ENCODE peak calls at places on chromosome 4, in ten cellular contexts. R, T, M, Q, F, W, C, D, Y and B are unnamed samples.

GRCh38 chr4:140049024-140049923 is 104.7 kb downstream of the MAML3 start:
- DNase-seq in R (peak; percentile 78), T (peak; percentile 94), M (peak; percentile 58), Q (peak; percentile 92), F (no peak), W (peak; percentile 66), C (peak; percentile 69), D (peak; percentile 90), Y (peak; percentile 34), B (peak; percentile 83)

GRCh38 chr4:182574706-182575105 is 331.5 kb downstream of the TENM3 start:
- DNase-seq in R (no peak), T (no peak), M (no peak), Q (no peak), F (no peak), W (no peak), C (no peak), D (no peak), Y (no peak), B (no peak)

GRCh38 chr4:167587361-167587760 is 353.1 kb upstream of the SPOCK3 start:
- DNase-seq in R (no peak), T (no peak), M (peak; percentile 62), Q (no peak), F (no peak), W (no peak), C (no peak), D (no peak), Y (no peak), B (no peak)

GRCh38 chr4:104728380-104729122 is 233.9 kb upstream of the CXXC4 start:
- DNase-seq in R (peak; percentile 92), T (no peak), M (peak; percentile 93), Q (no peak), F (no peak), W (no peak), C (no peak), D (no peak), Y (no peak), B (no peak)

GRCh38 chr4:7956306-7957112 is 16.8 kb upstream of the AFAP1 start:
- DNase-seq in R (peak; percentile 57), T (no peak), M (peak; percentile 58), Q (no peak), F (no peak), W (no peak), C (no peak), D (no peak), Y (no peak), B (no peak)

GRCh38 chr4:165877291-165877690 is 4.3 kb downstream of the TLL1 start:
- DNase-seq in R (no peak), T (peak; percentile 16), M (peak; percentile 9), Q (no peak), F (no peak), W (no peak), C (no peak), D (no peak), Y (no peak), B (no peak)

GRCh38 chr4:44447563-44448504 is 775 bp downstream of the KCTD8 start:
- DNase-seq in R (peak; percentile 15), T (peak; percentile 12), M (peak; percentile 36), Q (peak; percentile 27), F (peak; percentile 59), W (peak; percentile 28), C (peak; percentile 29), D (no peak), Y (peak; percentile 26), B (no peak)

GRCh38 chr4:136751530-136751929 is 780.8 kb downstream of the PCDH18 start:
- DNase-seq in R (no peak), T (no peak), M (no peak), Q (no peak), F (no peak), W (no peak), C (no peak), D (no peak), Y (no peak), B (no peak)

GRCh38 chr4:40515037-40515397 is 114.6 kb downstream of the RBM47 start:
- DNase-seq in R (peak; percentile 19), T (no peak), M (peak; percentile 90), Q (no peak), F (no peak), W (no peak), C (peak; percentile 40), D (no peak), Y (no peak), B (no peak)

GRCh38 chr4:84940960-84941359 is 25.5 kb downstream of the WDFY3 start:
- DNase-seq in R (no peak), T (no peak), M (no peak), Q (no peak), F (no peak), W (no peak), C (no peak), D (no peak), Y (no peak), B (no peak)

GRCh38 chr4:70976251-70976650 is 17.2 kb upstream of the DCK start:
- DNase-seq in R (no peak), T (no peak), M (no peak), Q (no peak), F (no peak), W (no peak), C (no peak), D (no peak), Y (no peak), B (no peak)

GRCh38 chr4:6619466-6620255 is 20.8 kb upstream of the MRFAP1 start:
- DNase-seq in R (no peak), T (no peak), M (no peak), Q (no peak), F (no peak), W (no peak), C (no peak), D (no peak), Y (peak; percentile 10), B (no peak)

GRCh38 chr4:109969909-109970308 is 57.2 kb downstream of the EGF start:
- DNase-seq in R (no peak), T (no peak), M (no peak), Q (no peak), F (no peak), W (no peak), C (no peak), D (no peak), Y (no peak), B (no peak)

GRCh38 chr4:39446842-39447573 is 11.7 kb downstream of the RPL9 start:
- DNase-seq in R (peak; percentile 79), T (no peak), M (peak; percentile 85), Q (no peak), F (peak; percentile 75), W (no peak), C (peak; percentile 90), D (peak; percentile 75), Y (peak; percentile 85), B (no peak)

GRCh38 chr4:41658106-41658505 is 90.4 kb downstream of the PHOX2B start:
- DNase-seq in R (peak; percentile 45), T (no peak), M (no peak), Q (no peak), F (no peak), W (no peak), C (no peak), D (no peak), Y (no peak), B (no peak)

GRCh38 chr4:102438873-102439614 is 62.1 kb upstream of the NFKB1 start:
- DNase-seq in R (peak; percentile 95), T (peak; percentile 75), M (peak; percentile 94), Q (no peak), F (no peak), W (no peak), C (no peak), D (no peak), Y (no peak), B (no peak)

GRCh38 chr4:98779021-98779420 is 120.6 kb upstream of the TSPAN5 start:
- DNase-seq in R (no peak), T (no peak), M (no peak), Q (no peak), F (no peak), W (no peak), C (no peak), D (no peak), Y (no peak), B (no peak)

GRCh38 chr4:88927420-88927819 is 129.6 kb downstream of the FAM13A start:
- DNase-seq in R (no peak), T (no peak), M (no peak), Q (no peak), F (no peak), W (no peak), C (no peak), D (no peak), Y (no peak), B (no peak)

GRCh38 chr4:76341063-76341462 is 34.5 kb downstream of the STBD1 start:
- DNase-seq in R (peak; percentile 82), T (no peak), M (peak; percentile 71), Q (no peak), F (no peak), W (no peak), C (no peak), D (no peak), Y (no peak), B (no peak)

GRCh38 chr4:108850407-108850709 is 87.5 kb upstream of the ETNPPL start:
- DNase-seq in R (no peak), T (no peak), M (no peak), Q (no peak), F (no peak), W (no peak), C (no peak), D (no peak), Y (no peak), B (no peak)

GRCh38 chr4:165288639-165289428 is 38.6 kb upstream of the MSMO1 start:
- DNase-seq in R (peak; percentile 89), T (no peak), M (peak; percentile 65), Q (no peak), F (no peak), W (no peak), C (no peak), D (no peak), Y (no peak), B (no peak)

GRCh38 chr4:174910271-174910670 is 7.9 kb upstream of the ADAM29 start:
- DNase-seq in R (no peak), T (no peak), M (peak; percentile 31), Q (no peak), F (no peak), W (no peak), C (no peak), D (no peak), Y (no peak), B (no peak)

GRCh38 chr4:5757536-5757935 is 46.5 kb downstream of the EVC start:
- DNase-seq in R (no peak), T (no peak), M (peak; percentile 29), Q (no peak), F (no peak), W (no peak), C (no peak), D (no peak), Y (no peak), B (no peak)

GRCh38 chr4:184825394-184826314 is at the start of gene ACSL1:
- DNase-seq in R (peak; percentile 70), T (peak; percentile 68), M (peak; percentile 67), Q (peak; percentile 46), F (peak; percentile 85), W (peak; percentile 23), C (peak; percentile 87), D (no peak), Y (peak; percentile 97), B (peak; percentile 72)

GRCh38 chr4:3707423-3708102 is 58.6 kb upstream of the ADRA2C start:
- DNase-seq in R (no peak), T (no peak), M (no peak), Q (no peak), F (peak; percentile 31), W (no peak), C (no peak), D (no peak), Y (no peak), B (no peak)

GRCh38 chr4:88659061-88659889 is 38.4 kb downstream of the NAP1L5 start:
- DNase-seq in R (peak; percentile 83), T (peak; percentile 52), M (peak; percentile 87), Q (peak; percentile 32), F (no peak), W (peak; percentile 1), C (no peak), D (no peak), Y (peak; percentile 10), B (no peak)

GRCh38 chr4:83150563-83151330 is 36.2 kb upstream of the PLAC8 start:
- DNase-seq in R (peak; percentile 45), T (no peak), M (peak; percentile 27), Q (no peak), F (no peak), W (no peak), C (no peak), D (no peak), Y (no peak), B (no peak)

GRCh38 chr4:139553751-139554670 is 2.0 kb downstream of the SETD7 start:
- DNase-seq in R (no peak), T (no peak), M (no peak), Q (no peak), F (no peak), W (no peak), C (no peak), D (no peak), Y (no peak), B (no peak)